ENCODE peak calls at places on chromosome 9, in nine cellular contexts. C is Panc1, D is HepG2, N is brain microvascular endothelial cell, E is mesothelial cell of epicardium, A is Calu3, X is neural progenitor cell, W is endothelial cell, Z is tibial nerve. I is an unnamed sample.

GRCh38 chr9:136031741-136032638 is 63.1 kb downstream of the NACC2 start:
- DNase-seq in C (no peak), D (no peak), N (no peak), E (no peak), A (no peak), X (no peak), W (no peak), Z (no peak), I (no peak)

GRCh38 chr9:76441551-76442322 is 17.2 kb upstream of the GCNT1 start:
- DNase-seq in C (no peak), D (no peak), N (peak), E (no peak), A (peak), X (no peak), W (no peak), Z (no peak), I (no peak)

GRCh38 chr9:18623201-18623600 is 149.2 kb downstream of the ADAMTSL1 start:
- DNase-seq in C (no peak), D (no peak), N (no peak), E (no peak), A (no peak), X (no peak), W (no peak), Z (no peak), I (no peak)

GRCh38 chr9:74742792-74743389 is 144.8 kb downstream of the TRPM6 start:
- DNase-seq in C (no peak), D (peak), N (peak), E (no peak), A (peak), X (peak), W (peak), Z (peak), I (no peak)

GRCh38 chr9:14960881-14961280 is 50.7 kb upstream of the FREM1 start:
- DNase-seq in C (no peak), D (no peak), N (no peak), E (no peak), A (no peak), X (no peak), W (no peak), Z (no peak), I (no peak)

GRCh38 chr9:130348341-130348740 is 82.8 kb downstream of the HMCN2 start:
- DNase-seq in C (no peak), D (no peak), N (no peak), E (no peak), A (no peak), X (no peak), W (no peak), Z (no peak), I (no peak)

GRCh38 chr9:16951503-16951902 is 81.0 kb upstream of the BNC2 start:
- DNase-seq in C (no peak), D (no peak), N (no peak), E (no peak), A (no peak), X (no peak), W (no peak), Z (no peak), I (no peak)

GRCh38 chr9:71119746-71120145 is 1.7 kb downstream of the TRPM3 start:
- DNase-seq in C (no peak), D (no peak), N (no peak), E (no peak), A (no peak), X (peak), W (no peak), Z (no peak), I (no peak)

GRCh38 chr9:114501786-114502682 is 3.2 kb downstream of the WHRN start:
- DNase-seq in C (no peak), D (peak), N (peak), E (no peak), A (no peak), X (peak), W (no peak), Z (no peak), I (no peak)

DNA sequence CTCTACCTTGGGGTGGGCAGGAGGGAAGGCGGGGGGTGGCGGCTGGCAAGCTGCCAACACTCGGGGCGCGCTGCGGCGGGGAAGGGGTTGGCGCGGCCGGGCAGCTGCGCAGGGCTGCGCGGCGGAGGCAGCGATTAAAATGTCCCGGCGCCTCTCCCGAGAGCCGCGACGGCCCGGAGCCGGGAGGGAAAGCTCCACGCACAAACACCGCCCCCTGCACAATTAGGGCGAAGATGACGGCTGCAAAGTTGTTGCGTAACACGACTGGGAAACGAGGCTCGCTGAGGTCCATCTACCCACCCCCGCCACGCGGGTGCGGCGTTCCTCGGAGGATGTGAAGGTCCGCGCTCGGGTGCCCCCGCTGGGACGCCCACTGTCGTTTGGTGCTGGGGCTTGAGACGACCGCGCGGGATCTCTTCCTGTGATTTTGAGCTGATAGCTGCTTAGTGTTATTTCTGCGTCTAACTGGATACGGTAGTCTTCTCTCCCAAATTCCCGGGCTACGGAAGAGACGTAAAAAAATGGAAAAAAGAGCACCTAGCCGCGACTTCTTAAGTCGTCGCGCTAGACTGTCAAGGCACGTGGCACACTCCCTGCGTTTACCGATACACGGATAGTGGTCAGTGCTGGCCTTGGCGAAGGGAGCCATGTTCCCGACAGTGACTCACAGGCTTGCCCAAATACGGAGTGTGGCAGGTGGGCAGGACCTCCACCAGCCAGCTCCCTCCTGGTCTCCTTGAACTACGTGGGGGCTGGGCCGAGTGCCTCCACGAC is 958 bp upstream of the NFIL3 start:
- DNase-seq in C (no peak), D (peak), N (peak), E (peak), A (peak), X (peak), W (peak), Z (peak), I (peak)
- TF ChIP-seq CTCF in C (peak), D (peak), N (peak), E (no peak), A (no peak), X (no peak), W (no peak), Z (no peak), I (no peak)

GRCh38 chr9:124216474-124217176 is 41.1 kb upstream of the NEK6 start:
- DNase-seq in C (no peak), D (no peak), N (no peak), E (no peak), A (no peak), X (no peak), W (no peak), Z (no peak), I (no peak)

GRCh38 chr9:124217839-124218437 is 39.8 kb upstream of the NEK6 start:
- DNase-seq in C (no peak), D (no peak), N (no peak), E (no peak), A (no peak), X (no peak), W (no peak), Z (no peak), I (no peak)

GRCh38 chr9:124220551-124221451 is 36.9 kb upstream of the NEK6 start:
- DNase-seq in C (no peak), D (peak), N (peak), E (no peak), A (peak), X (no peak), W (no peak), Z (no peak), I (no peak)

GRCh38 chr9:124219290-124219605 is 38.5 kb upstream of the NEK6 start:
- DNase-seq in C (no peak), D (no peak), N (no peak), E (no peak), A (no peak), X (no peak), W (no peak), Z (no peak), I (no peak)

GRCh38 chr9:124218438-124219289 is 39.1 kb upstream of the NEK6 start:
- DNase-seq in C (no peak), D (peak), N (peak), E (no peak), A (peak), X (no peak), W (no peak), Z (peak), I (peak)
- TF ChIP-seq CTCF in C (no peak), D (no peak), N (peak), E (no peak), A (no peak), X (no peak), W (no peak), Z (peak), I (no peak)

DNA sequence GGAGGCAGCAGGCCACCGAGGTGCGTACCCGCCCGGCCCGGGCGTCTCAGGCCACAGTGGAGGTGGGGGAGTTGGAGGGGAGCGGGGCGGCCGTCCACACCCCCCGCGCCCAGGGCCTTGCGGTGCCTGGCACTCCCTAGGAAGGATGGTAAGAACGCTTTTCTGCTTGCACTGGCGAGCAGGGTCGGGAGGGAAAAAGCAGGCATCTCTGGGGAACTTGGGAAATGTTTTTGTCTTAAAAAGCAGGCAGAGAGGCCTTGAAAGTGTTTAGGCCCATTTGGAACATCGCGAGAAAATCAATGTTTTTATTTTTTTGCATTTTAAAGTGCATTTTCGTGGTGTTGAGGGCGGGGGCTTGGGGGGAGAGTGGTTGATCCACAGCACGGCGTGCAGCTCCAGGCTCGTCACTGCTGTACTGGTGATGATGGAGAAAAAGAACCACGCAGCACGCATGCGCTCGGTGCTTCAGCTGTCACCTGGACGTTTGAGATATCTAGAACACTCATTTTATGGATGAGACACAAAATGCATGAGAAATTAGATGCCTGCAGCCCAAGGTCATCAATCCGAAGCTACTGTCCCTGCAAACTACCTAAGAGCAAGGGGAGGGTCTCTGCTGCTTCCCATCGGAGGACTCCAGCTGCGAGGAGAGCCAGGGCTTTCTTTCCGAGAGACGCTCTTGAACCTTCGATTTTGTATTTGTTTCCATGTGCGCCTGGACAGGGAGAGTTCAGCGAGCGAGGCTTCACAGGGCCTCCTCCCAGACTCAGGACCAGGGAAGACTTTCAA is 2.2 kb downstream of the DMRT2 start:
- DNase-seq in C (no peak), D (no peak), N (no peak), E (no peak), A (no peak), X (no peak), W (no peak), Z (no peak), I (no peak)
- TF ChIP-seq CTCF in C (no peak), D (no peak), N (no peak), E (no peak), A (no peak), X (no peak), W (no peak), Z (no peak), I (no peak)

GRCh38 chr9:2345013-2345412 is 276.6 kb upstream of the VLDLR start:
- DNase-seq in C (no peak), D (no peak), N (no peak), E (no peak), A (no peak), X (no peak), W (no peak), Z (no peak), I (no peak)
- TF ChIP-seq CTCF in C (no peak), D (no peak), N (no peak), E (no peak), A (no peak), X (no peak), W (no peak), Z (no peak), I (no peak)

DNA sequence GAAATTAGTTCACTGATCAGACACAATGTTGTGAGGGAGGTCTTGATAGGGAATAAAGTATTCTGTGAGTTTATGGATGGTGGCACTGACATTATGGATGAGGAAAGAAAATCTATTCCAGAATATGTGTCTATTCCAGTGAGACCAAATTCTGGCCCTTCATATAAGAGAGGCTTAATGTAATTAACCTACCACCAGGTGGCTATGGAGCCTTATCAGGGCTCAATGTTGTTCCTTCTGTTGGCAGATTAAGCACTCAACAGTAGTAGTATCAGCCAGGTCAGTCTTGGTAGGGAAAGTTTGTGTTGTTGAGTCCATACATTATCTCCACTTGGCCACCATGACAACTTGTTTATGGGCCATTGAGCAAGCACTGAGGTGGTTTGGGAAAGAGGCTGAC is 41.7 kb upstream of the BARX1 start:
- DNase-seq in C (no peak), D (no peak), N (no peak), E (no peak), A (no peak), X (peak), W (no peak), Z (no peak), I (no peak)
- TF ChIP-seq CTCF in C (peak), D (no peak), N (peak), E (no peak), A (no peak), X (peak), W (no peak), Z (no peak), I (no peak)

DNA sequence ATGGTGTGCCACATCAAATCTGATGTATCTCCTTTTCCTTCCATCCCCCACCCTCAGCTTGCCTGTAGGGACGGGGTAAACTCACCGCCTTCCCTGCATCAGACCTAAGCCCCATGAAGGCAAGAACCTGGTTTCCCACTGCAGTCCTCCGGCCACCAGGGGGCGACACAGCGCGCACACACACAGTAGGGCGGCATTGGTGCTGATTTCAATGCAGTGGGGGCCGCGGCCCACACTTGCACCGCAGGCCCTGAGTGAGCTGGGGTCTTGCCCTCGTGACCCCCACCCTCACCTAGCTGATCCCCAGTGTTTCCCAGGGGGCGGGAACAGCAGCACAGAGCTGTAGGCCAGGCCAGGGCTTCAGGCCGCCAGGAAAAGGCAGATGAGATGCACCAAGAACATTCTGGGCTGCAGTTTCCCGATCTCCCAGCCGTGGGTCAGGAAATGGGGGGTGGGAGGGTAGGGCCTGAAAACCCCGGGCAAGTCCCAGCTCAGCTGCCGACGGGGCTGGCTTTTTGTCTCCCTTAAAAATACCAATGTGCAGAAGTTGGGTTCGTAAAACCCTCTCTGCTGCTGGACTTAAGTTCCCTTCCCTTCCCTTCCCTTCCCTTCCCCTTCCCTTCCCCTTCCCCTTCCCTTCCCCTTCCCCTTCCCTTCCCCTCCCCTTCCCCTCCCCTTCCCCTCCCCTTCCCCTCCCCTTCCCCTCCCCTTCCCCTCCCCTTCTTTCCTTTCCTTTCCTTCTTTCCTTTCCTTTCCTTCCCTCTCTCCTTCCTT is 19.5 kb downstream of the FAM163B start:
- DNase-seq in C (no peak), D (no peak), N (no peak), E (no peak), A (no peak), X (peak), W (no peak), Z (no peak), I (peak)
- TF ChIP-seq CTCF in C (peak), D (peak), N (peak), E (peak), A (peak), X (peak), W (peak), Z (peak), I (peak)

DNA sequence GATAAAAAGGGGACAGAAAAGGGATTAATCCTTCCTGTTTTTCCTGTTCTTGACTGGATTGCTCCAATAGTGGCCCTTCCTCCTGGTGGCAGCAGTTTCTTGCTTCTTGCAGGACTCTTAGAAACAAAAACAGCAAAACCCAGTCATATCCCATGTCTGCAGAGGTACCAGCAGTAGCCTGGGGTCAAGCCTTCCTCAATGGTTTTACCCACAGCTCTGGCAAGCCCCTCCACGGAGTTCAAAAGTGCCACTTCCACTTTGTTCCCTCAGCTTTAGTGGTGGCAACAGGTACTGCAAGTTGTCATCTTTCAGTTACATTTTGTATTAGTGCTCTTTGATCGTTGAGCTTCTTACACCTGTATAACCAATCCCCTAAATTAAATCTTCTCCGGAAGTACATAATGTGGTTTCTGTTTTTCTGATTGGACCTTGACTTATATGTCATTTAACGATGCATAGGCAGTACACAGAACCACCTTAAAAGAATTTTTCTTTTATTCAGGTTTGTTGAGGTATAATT is 8.7 kb upstream of the RANBP6 start:
- DNase-seq in C (no peak), D (peak), N (no peak), E (no peak), A (peak), X (peak), W (peak), Z (no peak), I (no peak)
- TF ChIP-seq CTCF in C (peak), D (peak), N (peak), E (peak), A (peak), X (peak), W (peak), Z (peak), I (peak)

DNA sequence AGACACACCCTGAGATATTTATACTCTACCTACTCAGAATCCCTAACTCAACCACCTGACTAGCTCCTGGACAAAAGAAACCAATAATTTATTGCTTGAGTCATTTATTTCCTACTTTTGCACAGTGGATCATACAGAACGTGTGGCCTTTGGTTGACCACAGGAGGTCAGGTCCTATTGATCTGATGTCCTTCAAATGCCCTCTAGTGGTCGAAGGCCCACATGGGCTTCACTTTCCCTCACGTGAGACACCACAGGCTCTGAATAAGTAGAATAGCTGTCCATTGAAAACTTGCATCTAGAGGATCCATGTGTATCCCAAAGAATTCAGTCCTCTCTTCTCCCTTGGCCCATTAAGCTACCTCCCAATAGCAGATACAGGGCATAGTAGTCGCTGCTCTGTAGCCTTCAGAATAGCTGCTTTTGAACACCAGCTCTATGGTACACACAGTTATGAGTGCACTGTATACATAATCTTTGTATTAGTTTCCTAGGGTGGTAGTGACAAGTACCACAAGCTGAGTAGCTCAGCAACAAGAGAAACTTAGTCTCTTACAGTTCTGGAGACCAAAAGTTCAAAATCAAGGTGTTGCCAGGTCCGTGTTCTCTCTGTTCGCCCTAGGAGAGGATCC is 177.6 kb upstream of the SMARCA2 start:
- DNase-seq in C (peak), D (peak), N (no peak), E (no peak), A (peak), X (peak), W (peak), Z (peak), I (peak)
- TF ChIP-seq CTCF in C (peak), D (peak), N (no peak), E (peak), A (no peak), X (peak), W (peak), Z (no peak), I (peak)

GRCh38 chr9:68704804-68705635 is at the start of gene PIP5K1B:
- DNase-seq in C (no peak), D (peak), N (peak), E (peak), A (peak), X (peak), W (peak), Z (no peak), I (peak)
- TF ChIP-seq CTCF in C (no peak), D (peak), N (no peak), E (no peak), A (no peak), X (no peak), W (no peak), Z (no peak), I (peak)